ENCODE peak calls at places on chromosomes 11 and 22, in five cellular contexts. N is activated T-cell treated with anti-CD3 and anti-CD28 coated beads, Interleukin-2, amount 50 U/mL, for 72 hours; K is glutamatergic neuron; H is epithelial cell of esophagus; C is activated naive CD4-positive, alpha-beta T cell treated with anti-CD3 and anti-CD28 coated beads, Interleukin-2, amount 10 ng/mL, durations not matched to agents 7 days and 5 days. R is an unnamed sample.

GRCh38 chr22:46547179-46547882 is 9.9 kb upstream of the CELSR1 start:
- DNase-seq in C (no peak), N (no peak), H (peak), K (no peak), R (peak)

GRCh38 chr11:115455606-115456005 is 48.6 kb downstream of the CADM1 start:
- DNase-seq in K (no peak), C (no peak), N (no peak), H (no peak), R (no peak)

GRCh38 chr22:23878219-23878618 is 16.0 kb upstream of the MIF start:
- DNase-seq in C (no peak), K (no peak), H (no peak), N (no peak), R (no peak)

GRCh38 chr22:24133187-24133965 is 47.9 kb upstream of the SUSD2 start:
- DNase-seq in N (no peak), K (no peak), H (no peak), C (peak), R (no peak)

GRCh38 chr11:6285019-6285418 is 25.4 kb downstream of the CCKBR start:
- DNase-seq in N (no peak), H (no peak), C (no peak), K (no peak), R (no peak)

GRCh38 chr11:37984991-37985390 is 1387.0 kb upstream of the RAG2 start:
- DNase-seq in K (no peak), H (peak), C (no peak), N (no peak), R (no peak)

GRCh38 chr22:44003776-44004460 is 20.2 kb upstream of the PARVB start:
- DNase-seq in K (no peak), H (no peak), N (no peak), C (no peak), R (peak)

GRCh38 chr11:335779-336665 is 15.4 kb upstream of the IFITM3 start:
- DNase-seq in N (no peak), K (no peak), H (no peak), C (no peak), R (no peak)

GRCh38 chr11:63641727-63642126 is 27.5 kb upstream of the PLAAT3 start:
- DNase-seq in N (no peak), H (no peak), K (no peak), C (no peak), R (no peak)

GRCh38 chr11:8636127-8636526 is 42.1 kb upstream of the STK33 start:
- DNase-seq in C (no peak), N (no peak), K (no peak), H (no peak), R (no peak)

GRCh38 chr11:64609436-64610047 is 18.5 kb downstream of the SLC22A12 start:
- DNase-seq in C (no peak), H (no peak), N (no peak), K (no peak), R (no peak)

GRCh38 chr22:19986011-19986409 is 30.6 kb downstream of the ARVCF start:
- DNase-seq in K (no peak), N (no peak), C (no peak), H (no peak), R (no peak)

GRCh38 chr11:45225277-45225676 is 60.9 kb downstream of the SYT13 start:
- DNase-seq in N (no peak), C (no peak), H (no peak), K (no peak), R (no peak)

GRCh38 chr11:443542-444199 is 1.9 kb upstream of the ANO9 start:
- DNase-seq in N (no peak), K (no peak), H (no peak), C (no peak), R (no peak)

GRCh38 chr22:24414984-24415945 is 12.1 kb upstream of the ADORA2A start:
- DNase-seq in K (peak), N (no peak), H (no peak), C (no peak), R (no peak)

GRCh38 chr22:37735054-37735453 is 38.2 kb downstream of the TRIOBP start:
- DNase-seq in C (no peak), N (no peak), K (peak), H (no peak), R (peak)

GRCh38 chr22:46774456-46775363 is 12.3 kb downstream of the TBC1D22A start:
- DNase-seq in K (no peak), C (no peak), N (no peak), H (no peak), R (no peak)

GRCh38 chr11:31870609-31871309 is 59.6 kb upstream of the PAX6 start:
- DNase-seq in K (peak), N (peak), C (peak), H (peak), R (peak)

GRCh38 chr11:45078236-45079074 is 68.0 kb upstream of the PRDM11 start:
- DNase-seq in C (no peak), H (no peak), N (no peak), K (no peak), R (no peak)

GRCh38 chr11:122784325-122785155 is 53.8 kb upstream of the CRTAM start:
- DNase-seq in K (no peak), C (no peak), H (peak), N (no peak), R (no peak)

GRCh38 chr11:45930031-45930794 is 7.8 kb downstream of the LARGE2 start:
- DNase-seq in C (peak), N (peak), K (no peak), H (peak), R (no peak)

GRCh38 chr11:33258631-33259184 is 1.5 kb downstream of the HIPK3 start:
- DNase-seq in H (peak), N (peak), C (peak), K (no peak), R (no peak)

GRCh38 chr22:35839811-35840739 is 122.4 kb downstream of the APOL5 start:
- DNase-seq in H (peak), C (no peak), K (peak), N (no peak), R (peak)

GRCh38 chr22:48141301-48141700 is 1378.9 kb downstream of the TBC1D22A start:
- DNase-seq in H (no peak), N (no peak), C (no peak), K (no peak), R (no peak)

GRCh38 chr11:130897262-130898182 is 18.8 kb downstream of the SNX19 start:
- DNase-seq in C (no peak), N (no peak), K (no peak), H (peak), R (no peak)

GRCh38 chr11:45885274-45885920 is at the start of gene MAPK8IP1:
- DNase-seq in N (peak), H (peak), C (peak), K (peak), R (peak)

GRCh38 chr11:126246636-126247035 is 22.1 kb downstream of the SRPRA start:
- DNase-seq in K (no peak), N (no peak), H (no peak), C (no peak), R (no peak)

R was measured in nephron progenitor cell.